ENCODE peak calls at places on chromosomes 3 and 15, in six cellular contexts. L is T-cell; N is naive thymus-derived CD4-positive, alpha-beta T cell; Q is upper lobe of right lung; K is ureter; H is AG09309. S is an unnamed sample.

GRCh38 chr3:64266065-64266874 is 41.0 kb upstream of the PRICKLE2 start:
- DNase-seq in Q (no peak), H (peak), N (no peak), L (no peak), K (peak), S (no peak)

GRCh38 chr15:66936115-66936863 is 129.1 kb upstream of the SMAD3 start:
- DNase-seq in K (no peak), N (no peak), Q (no peak), L (no peak), H (no peak), S (no peak)

GRCh38 chr3:71006810-71007785 is 576.4 kb downstream of the FOXP1 start:
- DNase-seq in L (no peak), N (peak), Q (no peak), K (no peak), H (no peak), S (peak)

GRCh38 chr3:86594838-86595237 is 396.1 kb downstream of the VGLL3 start:
- DNase-seq in K (no peak), N (no peak), L (no peak), Q (no peak), H (no peak), S (no peak)

GRCh38 chr3:98501863-98502262 is 4.4 kb downstream of the OR5K2 start:
- DNase-seq in L (no peak), Q (no peak), K (no peak), H (no peak), N (no peak), S (no peak)

GRCh38 chr15:95291878-95292472 is 1038.5 kb upstream of the NR2F2 start:
- DNase-seq in N (peak), Q (no peak), H (no peak), K (no peak), L (no peak), S (no peak)

GRCh38 chr15:73317651-73318462 is 50.9 kb downstream of the HCN4 start:
- DNase-seq in N (no peak), K (no peak), H (no peak), L (no peak), Q (peak), S (no peak)

GRCh38 chr3:112505907-112506306 is 6.6 kb upstream of the BTLA start:
- DNase-seq in K (no peak), Q (no peak), N (no peak), H (no peak), L (no peak), S (no peak)

GRCh38 chr3:42497009-42497731 is 5.3 kb upstream of the VIPR1 start:
- DNase-seq in H (peak), N (no peak), L (no peak), Q (peak), K (peak), S (no peak)

GRCh38 chr3:117557469-117557868 is 847.9 kb downstream of the TUSC7 start:
- DNase-seq in L (no peak), Q (no peak), N (no peak), K (no peak), H (no peak), S (no peak)

GRCh38 chr15:97759363-97759762 is 201.1 kb upstream of the ARRDC4 start:
- DNase-seq in L (no peak), N (no peak), K (no peak), Q (no peak), H (no peak), S (no peak)

GRCh38 chr15:73632670-73633058 is 525 bp downstream of the NPTN start:
- DNase-seq in Q (no peak), L (no peak), N (no peak), K (no peak), H (no peak), S (peak)

GRCh38 chr3:23455084-23455483 is 252.0 kb downstream of the UBE2E2 start:
- DNase-seq in L (no peak), Q (no peak), K (no peak), H (peak), N (no peak), S (no peak)

GRCh38 chr3:21393684-21394307 is 357.2 kb downstream of the ZNF385D start:
- DNase-seq in Q (no peak), L (no peak), H (no peak), K (no peak), N (no peak), S (no peak)

GRCh38 chr15:63048115-63048985 is 5.8 kb downstream of the TPM1 start:
- DNase-seq in Q (peak), N (peak), L (peak), H (peak), K (peak), S (peak)

GRCh38 chr15:81740402-81740801 is 305.4 kb downstream of the MEX3B start:
- DNase-seq in N (no peak), Q (no peak), L (no peak), K (no peak), H (no peak), S (no peak)

GRCh38 chr3:165855581-165855980 is 18.4 kb upstream of the BCHE start:
- DNase-seq in Q (no peak), N (no peak), H (no peak), L (no peak), K (no peak), S (no peak)

GRCh38 chr3:41173926-41174702 is 25.2 kb upstream of the CTNNB1 start:
- DNase-seq in H (no peak), L (no peak), K (no peak), N (no peak), Q (no peak), S (no peak)

GRCh38 chr3:128929364-128929763 is 49.9 kb downstream of the ACAD9 start:
- DNase-seq in H (no peak), L (no peak), K (no peak), N (no peak), Q (no peak), S (no peak)

GRCh38 chr15:78308422-78309021 is 9.1 kb upstream of the SKIC8 start:
- DNase-seq in N (peak), L (peak), H (no peak), Q (peak), K (peak), S (no peak)

S was measured in immature natural killer cell.